ENCODE peak calls at places on chromosomes 16 and 17, in six cellular contexts. F, B, J, O, I and N are unnamed samples.

GRCh38 chr16:29009838-29010166 is 24.9 kb downstream of the LAT start:
- DNase-seq in J (no peak), F (no peak), I (no peak), B (no peak), O (no peak), N (no peak)

GRCh38 chr17:27653572-27653971 is 22.6 kb downstream of the LGALS9 start:
- DNase-seq in O (no peak), J (no peak), F (no peak), I (no peak), B (no peak), N (no peak)

GRCh38 chr16:11398851-11399250 is 53.6 kb downstream of the RMI2 start:
- DNase-seq in I (no peak), F (no peak), O (no peak), J (no peak), B (no peak), N (peak)

GRCh38 chr17:21174186-21174585 is 39.8 kb downstream of the TMEM11 start:
- DNase-seq in I (no peak), O (no peak), F (no peak), B (no peak), J (no peak), N (no peak)

GRCh38 chr16:1464894-1465566 is 9.8 kb downstream of the CLCN7 start:
- DNase-seq in F (no peak), O (no peak), B (no peak), J (no peak), I (no peak), N (peak)

GRCh38 chr16:85253127-85253941 is 141.1 kb upstream of the CIBAR2 start:
- DNase-seq in I (peak), F (peak), J (no peak), O (no peak), B (no peak), N (no peak)

GRCh38 chr16:47142469-47143328 is 1.0 kb downstream of the NETO2 start:
- DNase-seq in O (no peak), I (peak), J (no peak), F (peak), B (no peak), N (no peak)

GRCh38 chr17:42517516-42517915 is 18.5 kb upstream of the NAGLU start:
- DNase-seq in I (peak), B (peak), F (peak), J (no peak), O (peak), N (peak)

GRCh38 chr17:66443601-66444000 is 141.2 kb downstream of the PRKCA start:
- DNase-seq in I (no peak), B (no peak), O (peak), J (no peak), F (no peak), N (no peak)

GRCh38 chr17:77160877-77161530 is 20.2 kb downstream of the SEC14L1 start:
- DNase-seq in I (no peak), F (no peak), O (no peak), J (no peak), B (no peak), N (no peak)

GRCh38 chr16:85138825-85139627 is 26.8 kb upstream of the CIBAR2 start:
- DNase-seq in I (peak), O (peak), J (no peak), B (no peak), F (no peak), N (no peak)

GRCh38 chr16:54467398-54467797 is 180.8 kb upstream of the IRX3 start:
- DNase-seq in B (no peak), F (no peak), I (no peak), J (no peak), O (no peak), N (no peak)

GRCh38 chr16:19104591-19104990 is 9.2 kb upstream of the ITPRIPL2 start:
- DNase-seq in O (no peak), J (no peak), F (no peak), B (no peak), I (no peak), N (peak)

GRCh38 chr16:72369273-72369672 is 197.3 kb upstream of the PMFBP1 start:
- DNase-seq in O (no peak), F (no peak), B (no peak), I (no peak), J (no peak), N (no peak)

GRCh38 chr16:51682905-51683304 is 531.8 kb upstream of the SALL1 start:
- DNase-seq in J (no peak), F (no peak), B (no peak), I (no peak), O (no peak), N (no peak)

GRCh38 chr16:11147033-11147848 is 108.8 kb downstream of the SOCS1 start:
- DNase-seq in I (no peak), F (no peak), O (no peak), B (no peak), J (no peak), N (no peak)

GRCh38 chr17:12830692-12831363 is 41.5 kb downstream of the ARHGAP44 start:
- DNase-seq in O (no peak), F (no peak), B (no peak), J (no peak), I (no peak), N (no peak)

GRCh38 chr16:11757671-11758545 is 15.3 kb upstream of the TXNDC11 start:
- DNase-seq in F (peak), B (no peak), O (no peak), I (no peak), J (no peak), N (no peak)

GRCh38 chr17:1905190-1905919 is 75.5 kb downstream of the RPA1 start:
- DNase-seq in B (no peak), F (no peak), O (no peak), J (no peak), I (no peak), N (no peak)

GRCh38 chr17:75316253-75316652 is 27.0 kb upstream of the SLC25A19 start:
- DNase-seq in I (no peak), B (no peak), J (no peak), F (no peak), O (no peak), N (no peak)

GRCh38 chr17:35991075-35991474 is 4.5 kb upstream of the CCL14 start:
- DNase-seq in I (no peak), O (no peak), J (no peak), B (no peak), F (no peak), N (no peak)

GRCh38 chr17:46264456-46265198 is 30.3 kb upstream of the LRRC37A start:
- DNase-seq in I (no peak), F (peak), B (no peak), O (no peak), J (no peak), N (no peak)

GRCh38 chr16:67432491-67432890 is 1.6 kb downstream of the HSD11B2 start:
- DNase-seq in B (no peak), O (no peak), J (no peak), I (no peak), F (no peak), N (no peak)

GRCh38 chr16:3140603-3141427 is 6.0 kb downstream of the ZNF213 start:
- DNase-seq in J (no peak), O (no peak), B (no peak), I (no peak), F (no peak), N (no peak)
- TF ChIP-seq POLR2A in J (no peak), O (no peak), B (no peak), I (no peak), F (no peak), N (no peak)

DNA sequence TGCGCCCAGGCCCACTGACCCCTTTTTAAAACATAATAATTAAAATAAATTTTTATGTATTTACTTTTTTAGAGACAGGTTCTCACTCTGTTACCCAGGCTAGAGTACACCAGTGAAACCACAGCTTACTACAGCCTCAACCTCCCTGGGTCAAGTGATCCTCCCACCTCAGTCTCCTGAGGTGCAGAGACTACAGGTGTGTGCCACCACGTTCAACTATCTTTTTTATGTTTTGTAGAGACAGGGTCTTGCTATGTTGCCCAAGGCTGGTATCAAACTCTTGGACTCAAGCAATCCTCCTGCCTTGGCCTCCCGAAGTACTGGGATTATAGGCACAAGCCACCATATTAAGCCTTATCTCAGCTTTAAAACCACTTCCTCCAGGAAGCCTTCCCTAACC is 56.1 kb upstream of the BCAR1 start:
- DNase-seq in I (no peak), F (no peak), J (no peak), O (no peak), B (no peak), N (no peak)
- H3K27ac ChIP-seq in I (peak), F (peak), J (peak), O (peak), B (no peak), N (no peak)

GRCh38 chr16:87635541-87636049 is 33.3 kb downstream of the JPH3 start:
- DNase-seq in O (peak), F (peak), B (no peak), I (peak), J (peak), N (no peak)
- TF ChIP-seq CTCF in O (peak), F (peak), B (peak), I (peak), J (peak), N (no peak)

GRCh38 chr17:64780096-64781012 is 118.2 kb upstream of the SMURF2 start:
- DNase-seq in F (peak), B (no peak), I (peak), J (no peak), O (peak), N (peak)
- TF ChIP-seq POLR2A in F (no peak), B (no peak), I (no peak), J (peak), O (no peak), N (no peak)

GRCh38 chr16:66369055-66369592 is 2.6 kb downstream of the CDH5 start:
- DNase-seq in B (no peak), F (no peak), J (no peak), I (no peak), O (no peak), N (no peak)
- H3K27ac ChIP-seq in B (peak), F (no peak), J (no peak), I (no peak), O (peak), N (no peak)